ENCODE peak calls at places on chromosomes 2 and 18, in seven cellular contexts. C is HCT116, B is GM23338, V is suprapubic skin, S is prostate gland, W is vagina, D is transverse colon. Y is an unnamed sample.

GRCh38 chr2:128306931-128307460 is 11.7 kb downstream of the HS6ST1 start:
- DNase-seq in B (no peak), W (no peak), D (no peak), C (no peak), S (no peak), V (no peak), Y (peak; percentile 70)

GRCh38 chr2:207616185-207616584 is 9.0 kb downstream of the METTL21A start:
- DNase-seq in B (no peak), V (no peak), S (no peak), W (no peak), D (no peak), C (no peak), Y (no peak)

GRCh38 chr2:202982779-202983491 is 31.7 kb upstream of the NBEAL1 start:
- DNase-seq in C (no peak), V (no peak), B (no peak), W (no peak), S (no peak), D (no peak), Y (no peak)

GRCh38 chr2:219297766-219298456 is 11.3 kb downstream of the PTPRN start:
- DNase-seq in S (no peak), W (no peak), D (no peak), C (no peak), B (no peak), V (no peak), Y (peak; percentile 61)

GRCh38 chr2:86337235-86338099 is at the start of gene REEP1:
- DNase-seq in B (peak; percentile 67), V (no peak), C (no peak), W (peak; percentile 61), S (no peak), D (no peak), Y (peak; percentile 72)

GRCh38 chr2:70995227-70995729 is 605 bp upstream of the TEX261 start:
- DNase-seq in V (no peak), W (no peak), S (peak; percentile 42), C (peak; percentile 57), D (peak; percentile 52), B (peak; percentile 76), Y (peak; percentile 65)

GRCh38 chr2:108583903-108584520 is 49.7 kb downstream of the LIMS1 start:
- DNase-seq in B (peak; percentile 91), D (peak; percentile 66), V (no peak), S (peak; percentile 70), C (no peak), W (no peak), Y (peak; percentile 83)

GRCh38 chr18:55635439-55635838 is 47.4 kb upstream of the TCF4 start:
- DNase-seq in V (no peak), C (no peak), S (no peak), W (no peak), B (no peak), D (no peak), Y (no peak)

GRCh38 chr2:172087191-172087779 is 2.0 kb downstream of the DLX1 start:
- DNase-seq in S (no peak), W (no peak), C (no peak), V (no peak), D (no peak), B (no peak), Y (no peak)

GRCh38 chr2:72561621-72562318 is 264.1 kb downstream of the EXOC6B start:
- DNase-seq in C (no peak), V (no peak), B (peak; percentile 28), S (no peak), W (no peak), D (no peak), Y (no peak)

GRCh38 chr2:126317797-126318431 is 338.0 kb upstream of the GYPC start:
- DNase-seq in S (no peak), C (no peak), B (no peak), W (no peak), V (no peak), D (no peak), Y (no peak)

GRCh38 chr2:177467646-177468045 is 75.1 kb downstream of the AGPS start:
- DNase-seq in C (no peak), D (no peak), V (no peak), W (no peak), B (no peak), S (no peak), Y (no peak)

GRCh38 chr2:31428001-31428418 is 13.5 kb upstream of the XDH start:
- DNase-seq in V (no peak), B (peak; percentile 39), W (no peak), S (no peak), D (no peak), C (no peak), Y (no peak)

GRCh38 chr2:74606927-74607326 is 41.2 kb downstream of the M1AP start:
- DNase-seq in W (no peak), V (no peak), S (no peak), D (no peak), B (no peak), C (no peak), Y (no peak)

GRCh38 chr18:24130494-24130893 is 8.4 kb upstream of the CABYR start:
- DNase-seq in B (no peak), D (no peak), V (no peak), W (no peak), S (no peak), C (no peak), Y (no peak)
- H3K27ac ChIP-seq in B (no peak overlapping the region), D (no peak overlapping the region), V (no peak overlapping the region), W (no peak overlapping the region), S (no peak overlapping the region), C (no peak overlapping the region), Y (no peak overlapping the region)

GRCh38 chr18:61749031-61749430 is 143.8 kb downstream of the RNF152 start:
- DNase-seq in C (no peak), D (no peak), B (no peak), V (no peak), S (no peak), W (no peak), Y (no peak)

GRCh38 chr18:61748024-61748423 is 144.8 kb downstream of the RNF152 start:
- DNase-seq in V (no peak), S (no peak), D (no peak), W (no peak), C (no peak), B (peak; percentile 45), Y (no peak)

GRCh38 chr18:61753373-61753772 is 139.4 kb downstream of the RNF152 start:
- DNase-seq in W (no peak), S (no peak), D (no peak), C (no peak), V (no peak), B (no peak), Y (no peak)

GRCh38 chr18:61752973-61753372 is 139.8 kb downstream of the RNF152 start:
- DNase-seq in D (no peak), C (no peak), B (no peak), S (no peak), W (no peak), V (no peak), Y (no peak)

GRCh38 chr18:61750840-61751668 is 141.8 kb downstream of the RNF152 start:
- DNase-seq in V (no peak), D (no peak), W (no peak), B (no peak), S (no peak), C (no peak), Y (no peak)
- TF ChIP-seq POLR2AphosphoS5 in V (no peak), D (no peak), W (no peak), B (no peak), S (no peak), C (no peak), Y (no peak)

DNA sequence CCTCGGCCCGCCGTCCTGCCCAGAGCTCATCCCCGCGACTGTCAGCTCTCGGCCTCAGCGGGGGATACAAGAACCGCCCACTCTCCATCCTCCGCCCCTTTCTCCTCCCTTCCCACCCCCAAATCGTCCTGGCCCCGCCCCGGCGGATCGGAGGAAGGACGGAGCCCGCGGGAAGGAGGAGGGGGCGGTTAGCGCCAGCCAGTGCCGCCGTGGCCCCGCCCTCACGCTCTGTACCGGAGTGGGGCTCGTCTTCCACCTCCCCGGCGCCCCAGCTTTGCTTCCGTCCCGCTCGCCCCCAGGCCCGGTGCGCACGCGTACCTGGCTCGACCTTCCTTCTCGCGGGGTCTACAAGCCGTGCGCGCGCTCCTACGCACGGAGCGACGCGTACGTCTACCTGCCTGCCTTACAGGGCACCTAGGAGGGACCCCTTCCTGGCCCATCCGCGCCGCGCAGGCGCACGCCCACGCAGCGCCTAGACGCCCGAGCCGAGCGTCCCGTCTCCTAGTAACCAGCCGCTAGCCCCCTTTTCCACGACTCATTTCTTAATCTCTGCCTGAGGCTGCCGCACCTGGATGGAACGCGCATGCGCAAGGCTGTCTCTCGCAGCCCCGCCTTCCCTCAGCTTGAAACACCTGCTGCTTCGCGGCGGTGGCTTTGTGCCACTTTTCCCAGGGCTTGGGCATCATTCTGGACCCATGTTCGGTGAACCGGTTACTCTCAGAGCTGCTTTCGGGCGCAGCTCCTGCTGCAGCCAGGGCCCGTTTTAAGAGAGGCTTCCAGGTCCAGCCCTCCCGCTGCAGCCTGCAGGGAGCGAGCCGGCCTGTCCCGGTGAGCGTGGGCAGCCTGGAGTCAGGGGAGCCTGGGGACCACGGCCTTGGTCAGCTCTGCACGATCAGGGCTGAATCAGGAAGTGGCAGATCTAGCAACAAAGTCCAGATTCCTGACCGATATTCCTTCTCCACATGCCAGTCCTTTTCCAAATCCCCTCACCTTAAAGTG is at the start of gene C2orf15:
- DNase-seq in W (no peak), D (peak; percentile 98), C (peak; percentile 87), S (peak; percentile 96), V (peak; percentile 96), B (peak; percentile 96), Y (peak; percentile 95)
- H3K27ac ChIP-seq in W (peak within 1 kb of the TSS; percentile 89), D (peak within 1 kb of the TSS; percentile 97), C (peak within 1 kb of the TSS; percentile 87), S (peak within 1 kb of the TSS; percentile 93), V (peak within 1 kb of the TSS; percentile 94), B (peak within 1 kb of the TSS; percentile 89), Y (peak within 1 kb of the TSS; percentile 81)

GRCh38 chr18:46061387-46061786 is 10.7 kb downstream of the PSTPIP2 start:
- DNase-seq in D (no peak), V (no peak), B (no peak), S (no peak), W (no peak), C (no peak), Y (no peak)
- TF ChIP-seq POLR2AphosphoS5 in D (no peak), V (no peak), B (no peak), S (no peak), W (no peak), C (no peak), Y (no peak)